ENCODE peak calls at places on chromosome 5, in seven cellular contexts. F is GM12892, G is cardiac fibroblast, X is frontal cortex, I is H7, P is iris pigment epithelial cell, B is NCI-H1092 treated with DMSO at 0.1 percent for 48 hours. Y is an unnamed sample.

GRCh38 chr5:158135682-158136176 is 276.8 kb upstream of the CLINT1 start:
- DNase-seq in F (no peak), G (no peak), X (no peak), I (peak), P (no peak), B (peak), Y (no peak)

GRCh38 chr5:164746723-164747122 is 1241.3 kb downstream of the MAT2B start:
- DNase-seq in F (no peak), G (no peak), X (no peak), I (no peak), P (no peak), B (no peak), Y (no peak)

GRCh38 chr5:103373576-103374472 is 115.3 kb downstream of the MACIR start:
- DNase-seq in F (no peak), G (no peak), X (no peak), I (no peak), P (no peak), B (no peak), Y (no peak)

GRCh38 chr5:59712836-59713487 is 180.6 kb downstream of the PDE4D start:
- DNase-seq in F (no peak), G (no peak), X (no peak), I (no peak), P (peak), B (no peak), Y (no peak)

GRCh38 chr5:126003309-126003708 is 419.9 kb upstream of the GRAMD2B start:
- DNase-seq in F (no peak), G (peak), X (no peak), I (no peak), P (peak), B (peak), Y (no peak)

GRCh38 chr5:170597876-170598275 is 94.1 kb downstream of the KCNIP1 start:
- DNase-seq in F (no peak), G (peak), X (peak), I (no peak), P (no peak), B (no peak), Y (peak)

GRCh38 chr5:123091988-123092583 is 3.0 kb downstream of the PRDM6 start:
- DNase-seq in F (no peak), G (no peak), X (no peak), I (no peak), P (no peak), B (no peak), Y (no peak)

GRCh38 chr5:36570268-36570667 is 36.1 kb upstream of the SLC1A3 start:
- DNase-seq in F (no peak), G (peak), X (no peak), I (no peak), P (peak), B (no peak), Y (no peak)

GRCh38 chr5:135977375-135977928 is 22.7 kb upstream of the LECT2 start:
- DNase-seq in F (peak), G (peak), X (no peak), I (peak), P (peak), B (no peak), Y (no peak)

GRCh38 chr5:177405805-177406204 is 3.6 kb downstream of the F12 start:
- DNase-seq in F (no peak), G (no peak), X (no peak), I (no peak), P (no peak), B (no peak), Y (no peak)

GRCh38 chr5:1187950-1188334 is 13.5 kb upstream of the SLC6A19 start:
- DNase-seq in F (no peak), G (no peak), X (no peak), I (no peak), P (no peak), B (no peak), Y (no peak)

GRCh38 chr5:57592236-57592635 is 109.6 kb upstream of the ACTBL2 start:
- DNase-seq in F (no peak), G (peak), X (no peak), I (no peak), P (no peak), B (no peak), Y (no peak)

GRCh38 chr5:33588654-33589372 is 148.0 kb downstream of the TARS1 start:
- DNase-seq in F (peak), G (no peak), X (no peak), I (peak), P (no peak), B (no peak), Y (no peak)

GRCh38 chr5:417301-417700 is 25.7 kb upstream of the EXOC3 start:
- DNase-seq in F (no peak), G (no peak), X (no peak), I (no peak), P (no peak), B (no peak), Y (no peak)

GRCh38 chr5:40797273-40798011 is 732 bp downstream of the PRKAA1 start:
- DNase-seq in F (peak), G (peak), X (no peak), I (peak), P (peak), B (peak), Y (peak)

GRCh38 chr5:39399135-39400036 is 25.4 kb downstream of the DAB2 start:
- DNase-seq in F (no peak), G (peak), X (peak), I (no peak), P (peak), B (no peak), Y (no peak)

GRCh38 chr5:19319252-19319651 is 668.7 kb downstream of the CDH18 start:
- DNase-seq in F (no peak), G (no peak), X (no peak), I (no peak), P (no peak), B (no peak), Y (no peak)

GRCh38 chr5:2254404-2254803 is 371.7 kb upstream of the IRX4 start:
- DNase-seq in F (no peak), G (no peak), X (no peak), I (peak), P (no peak), B (no peak), Y (no peak)

GRCh38 chr5:150585781-150586461 is 54.5 kb upstream of the SYNPO start:
- DNase-seq in F (no peak), G (no peak), X (no peak), I (no peak), P (no peak), B (no peak), Y (no peak)

GRCh38 chr5:139682016-139682975 is 34.1 kb downstream of the CXXC5 start:
- DNase-seq in F (no peak), G (no peak), X (no peak), I (peak), P (no peak), B (no peak), Y (peak)

GRCh38 chr5:96297290-96297689 is 135.8 kb downstream of the PCSK1 start:
- DNase-seq in F (no peak), G (peak), X (no peak), I (no peak), P (peak), B (no peak), Y (peak)

GRCh38 chr5:173094012-173094661 is 38.0 kb downstream of the CREBRF start:
- DNase-seq in F (no peak), G (peak), X (no peak), I (no peak), P (peak), B (no peak), Y (no peak)

GRCh38 chr5:86546582-86546981 is 71.2 kb upstream of the COX7C start:
- DNase-seq in F (no peak), G (no peak), X (no peak), I (no peak), P (no peak), B (no peak), Y (no peak)

GRCh38 chr5:31823477-31823876 is 184.5 kb downstream of the PDZD2 start:
- DNase-seq in F (no peak), G (peak), X (no peak), I (no peak), P (no peak), B (no peak), Y (no peak)

GRCh38 chr5:43649256-43649655 is 46.3 kb downstream of the NNT start:
- DNase-seq in F (no peak), G (peak), X (no peak), I (no peak), P (peak), B (no peak), Y (no peak)

GRCh38 chr5:132384506-132384905 is 15.0 kb downstream of the SLC22A5 start:
- DNase-seq in F (no peak), G (no peak), X (no peak), I (no peak), P (no peak), B (no peak), Y (no peak)

GRCh38 chr5:172403822-172404221 is 50.5 kb downstream of the SH3PXD2B start:
- DNase-seq in F (no peak), G (no peak), X (no peak), I (no peak), P (no peak), B (no peak), Y (no peak)

GRCh38 chr5:158119852-158120708 is 261.1 kb upstream of the CLINT1 start:
- DNase-seq in F (no peak), G (peak), X (no peak), I (no peak), P (peak), B (no peak), Y (no peak)

GRCh38 chr5:137442660-137443059 is 56.5 kb downstream of the SPOCK1 start:
- DNase-seq in F (no peak), G (no peak), X (no peak), I (no peak), P (no peak), B (peak), Y (no peak)

GRCh38 chr5:32126691-32127090 is 47.4 kb downstream of the GOLPH3 start:
- DNase-seq in F (no peak), G (peak), X (no peak), I (no peak), P (peak), B (no peak), Y (no peak)

GRCh38 chr5:179486596-179487051 is 63.7 kb upstream of the RUFY1 start:
- DNase-seq in F (no peak), G (peak), X (no peak), I (no peak), P (no peak), B (peak), Y (no peak)

GRCh38 chr5:76469656-76470290 is 66.7 kb downstream of the IQGAP2 start:
- DNase-seq in F (no peak), G (no peak), X (no peak), I (no peak), P (peak), B (no peak), Y (no peak)

GRCh38 chr5:5240234-5240633 is 100.1 kb downstream of the ADAMTS16 start:
- DNase-seq in F (no peak), G (no peak), X (no peak), I (no peak), P (no peak), B (no peak), Y (no peak)

GRCh38 chr5:139954462-139954861 is 88.6 kb downstream of the NRG2 start:
- DNase-seq in F (no peak), G (no peak), X (no peak), I (peak), P (no peak), B (no peak), Y (no peak)

GRCh38 chr5:140338336-140338735 is 8.1 kb downstream of the HBEGF start:
- DNase-seq in F (no peak), G (no peak), X (no peak), I (no peak), P (peak), B (no peak), Y (no peak)

Y was measured in occipital lobe.